ENCODE peak calls at places on chromosomes 7 and 10, in four cellular contexts. G is foreskin fibroblast, M is choroid plexus epithelial cell, X is fibroblast of lung. S is an unnamed sample.

GRCh38 chr7:47557986-47558670 is 23.8 kb downstream of the TNS3 start:
- DNase-seq in G (no peak), M (no peak), X (no peak), S (no peak)

GRCh38 chr10:73581912-73582311 is 9.2 kb downstream of the USP54 start:
- DNase-seq in G (no peak), M (no peak), X (no peak), S (no peak)

GRCh38 chr10:99660662-99661369 is 1.5 kb downstream of the ENTPD7 start:
- DNase-seq in G (no peak), M (peak; percentile 37), X (no peak), S (no peak)

GRCh38 chr7:109616551-109617069 is 1046.9 kb downstream of the DNAJB9 start:
- DNase-seq in G (no peak), M (no peak), X (no peak), S (no peak)

GRCh38 chr10:29681700-29682444 is 47.1 kb upstream of the SVIL start:
- DNase-seq in G (no peak), M (no peak), X (no peak), S (no peak)

GRCh38 chr7:97187067-97187466 is 69.6 kb downstream of the SDHAF3 start:
- DNase-seq in G (peak; percentile 47), M (peak; percentile 61), X (peak; percentile 48), S (peak; percentile 46)

GRCh38 chr10:18261063-18261462 is 120.8 kb downstream of the CACNB2 start:
- DNase-seq in G (no peak), M (no peak), X (no peak), S (no peak)

GRCh38 chr10:72255977-72256729 is 17.6 kb upstream of the DDIT4 start:
- DNase-seq in G (no peak), M (no peak), X (no peak), S (no peak)

GRCh38 chr7:88480266-88480665 is 173.6 kb upstream of the STEAP4 start:
- DNase-seq in G (no peak), M (no peak), X (no peak), S (no peak)

GRCh38 chr7:158125091-158125490 is 462.5 kb downstream of the PTPRN2 start:
- DNase-seq in G (no peak), M (no peak), X (no peak), S (no peak)

GRCh38 chr7:42843209-42843800 is 68.6 kb downstream of the C7orf25 start:
- DNase-seq in G (peak; percentile 70), M (peak; percentile 63), X (peak; percentile 61), S (no peak)

GRCh38 chr7:155862516-155863257 is 50.4 kb upstream of the SHH start:
- DNase-seq in G (no peak), M (no peak), X (no peak), S (no peak)
- TF ChIP-seq CTCF in G (no peak), M (peak; percentile 29), X (peak; percentile 5), S (peak; percentile 19)

GRCh38 chr7:50329775-50330174 is 25.3 kb downstream of the IKZF1 start:
- DNase-seq in G (no peak), M (no peak), X (no peak), S (no peak)

GRCh38 chr7:50321678-50322077 is 17.2 kb downstream of the IKZF1 start:
- DNase-seq in G (no peak), M (no peak), X (no peak), S (no peak)

GRCh38 chr7:50327443-50327842 is 22.9 kb downstream of the IKZF1 start:
- DNase-seq in G (no peak), M (no peak), X (no peak), S (no peak)

GRCh38 chr7:50324113-50324512 is 19.6 kb downstream of the IKZF1 start:
- DNase-seq in G (no peak), M (no peak), X (no peak), S (no peak)
- TF ChIP-seq CTCF in G (no peak), M (no peak), X (no peak), S (no peak)

GRCh38 chr7:16989883-16990413 is 108.2 kb upstream of the AGR3 start:
- DNase-seq in G (peak; percentile 94), M (peak; percentile 91), X (peak; percentile 97), S (peak; percentile 66)

GRCh38 chr7:16985621-16986020 is 103.8 kb upstream of the AGR3 start:
- DNase-seq in G (no peak), M (no peak), X (no peak), S (no peak)

GRCh38 chr7:16986775-16987174 is 105.0 kb upstream of the AGR3 start:
- DNase-seq in G (no peak), M (no peak), X (no peak), S (no peak)

GRCh38 chr7:16993543-16993942 is 111.8 kb upstream of the AGR3 start:
- DNase-seq in G (peak; percentile 67), M (no peak), X (no peak), S (no peak)

GRCh38 chr7:16991551-16991950 is 109.8 kb upstream of the AGR3 start:
- DNase-seq in G (no peak), M (peak; percentile 9), X (no peak), S (no peak)
- TF ChIP-seq CTCF in G (no peak), M (no peak), X (no peak), S (no peak)

DNA sequence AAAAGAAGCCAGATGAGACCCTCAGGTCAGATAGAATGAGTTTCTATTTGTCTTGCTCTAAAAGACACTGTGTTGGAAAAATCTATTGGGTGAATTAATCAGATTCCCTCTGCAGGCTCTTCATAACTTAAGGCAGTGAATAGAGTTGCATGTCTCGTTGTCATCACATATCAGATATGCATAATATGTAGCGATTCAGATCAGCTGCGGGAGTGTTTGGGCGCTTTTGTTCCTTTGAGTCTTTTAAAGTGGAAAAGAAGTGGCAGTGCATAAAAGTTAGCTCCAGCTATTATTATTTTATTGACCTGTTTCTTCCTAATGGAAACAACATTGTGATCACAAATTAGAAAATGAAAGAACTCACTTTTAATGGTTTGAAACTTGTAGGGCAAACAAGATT is 84.4 kb downstream of the CDK14 start:
- DNase-seq in G (no peak), M (no peak), X (no peak), S (no peak)
- TF ChIP-seq CTCF in G (no peak), M (no peak), X (no peak), S (no peak)

GRCh38 chr10:93222211-93222754 is 148.6 kb downstream of the CYP26A1 start:
- DNase-seq in G (no peak), M (peak; percentile 31), X (no peak), S (no peak)

GRCh38 chr10:93222876-93223275 is 149.2 kb downstream of the CYP26A1 start:
- DNase-seq in G (no peak), M (no peak), X (no peak), S (no peak)

GRCh38 chr10:93223336-93223735 is 149.6 kb downstream of the CYP26A1 start:
- DNase-seq in G (no peak), M (no peak), X (no peak), S (no peak)

GRCh38 chr10:93225938-93226337 is 152.2 kb downstream of the CYP26A1 start:
- DNase-seq in G (no peak), M (no peak), X (no peak), S (no peak)

DNA sequence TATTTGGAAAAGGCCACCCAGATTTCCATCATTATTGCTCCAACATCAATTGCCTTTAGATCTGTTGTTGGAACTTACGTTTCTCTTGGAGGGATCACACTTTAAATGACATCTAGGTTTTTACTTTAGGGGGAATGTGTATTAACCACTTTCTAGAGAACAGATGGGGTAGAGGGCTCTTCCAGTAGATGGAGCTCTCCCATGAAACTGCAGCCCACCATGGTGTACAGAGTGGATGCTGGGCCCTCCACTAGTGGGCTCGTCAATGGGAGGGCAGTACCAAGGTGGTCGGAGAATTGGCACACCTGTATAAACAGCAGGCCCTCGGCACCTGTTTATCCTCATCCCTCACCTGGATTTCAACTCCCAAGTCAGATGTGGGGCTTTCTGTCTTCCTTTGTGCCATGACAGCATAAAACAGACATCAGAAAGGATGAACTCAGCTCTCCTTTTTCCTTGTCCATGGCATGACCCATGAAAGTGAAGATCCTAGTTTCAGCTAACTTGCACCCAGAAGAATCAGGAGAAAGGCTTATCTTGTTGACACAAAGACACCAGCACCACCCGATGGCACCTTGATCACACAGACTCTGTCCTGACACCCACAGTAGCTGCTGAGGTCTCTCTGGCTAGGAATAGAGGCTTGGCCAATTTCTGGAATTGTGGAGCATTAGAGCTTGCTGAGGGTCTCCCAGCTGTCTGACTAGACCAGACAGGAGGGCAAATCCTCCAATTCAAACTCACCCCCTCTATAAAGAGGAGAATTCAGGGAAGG is 150.5 kb downstream of the CYP26A1 start:
- DNase-seq in G (no peak), M (peak; percentile 26), X (no peak), S (no peak)
- TF ChIP-seq CTCF in G (no peak), M (peak; percentile 8), X (no peak), S (peak; percentile 25)

DNA sequence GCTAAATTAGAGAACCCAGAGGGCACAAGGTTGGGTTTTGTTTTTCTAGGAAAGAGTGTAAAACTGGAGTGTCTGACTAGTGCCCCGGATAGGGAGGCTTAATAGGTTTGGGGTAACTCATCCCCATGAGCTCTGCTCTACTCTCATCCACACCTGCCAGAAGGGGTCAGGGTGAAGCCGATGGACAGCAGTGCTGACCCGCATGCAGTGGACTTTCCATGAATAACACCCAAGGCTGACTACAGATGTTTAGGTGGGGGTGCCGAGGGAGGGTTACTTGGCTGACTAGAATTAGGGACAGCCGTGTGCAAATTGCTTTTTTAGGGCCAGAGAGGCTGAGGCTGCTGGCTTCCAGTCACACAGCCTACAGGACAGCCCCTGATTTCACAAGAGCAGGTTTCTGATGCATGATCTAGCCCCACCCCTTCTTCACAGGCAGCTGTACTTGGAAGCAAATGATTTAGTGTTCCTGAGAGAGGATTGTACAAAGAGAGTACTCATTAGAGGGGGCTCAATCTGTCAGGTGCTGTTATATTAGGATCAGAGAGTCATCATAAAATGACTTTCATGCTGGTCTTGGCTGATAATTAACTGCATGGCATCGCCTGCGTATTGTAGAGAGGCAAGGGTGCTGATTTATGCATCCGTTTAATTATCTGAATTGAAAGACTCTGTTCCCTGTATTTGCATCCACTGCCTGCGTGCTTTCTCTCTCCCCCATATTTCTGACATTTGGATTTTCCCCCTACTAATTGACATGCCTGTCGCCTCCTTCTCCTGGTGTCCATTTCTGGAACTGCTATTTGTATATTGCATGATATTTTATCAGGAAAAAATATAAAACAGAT is 9.5 kb downstream of the INHBA start:
- DNase-seq in G (peak; percentile 71), M (peak; percentile 83), X (peak; percentile 66), S (no peak)
- TF ChIP-seq CTCF in G (peak; percentile 41), M (peak; percentile 63), X (peak; percentile 57), S (peak; percentile 79)

S was measured in HFFc6.